ENCODE peak calls at places on chromosome 12, in seven cellular contexts. Q is IMR-90, I is progenitor cell of endocrine pancreas, Z is right lobe of liver, O is MCF 10A, T is AG10803, C is endothelial cell. U is an unnamed sample.

GRCh38 chr12:65937181-65937641 is 112.9 kb downstream of the HMGA2 start:
- DNase-seq in I (no peak), C (no peak), Z (no peak), T (peak), O (no peak), Q (peak), U (no peak)

GRCh38 chr12:13887774-13888388 is 93.5 kb downstream of the GRIN2B start:
- DNase-seq in Z (no peak), Q (no peak), C (no peak), I (no peak), O (peak), T (no peak), U (no peak)

GRCh38 chr12:51511546-51512260 is 79.3 kb upstream of the SCN8A start:
- DNase-seq in Q (no peak), I (no peak), C (no peak), T (no peak), Z (no peak), O (no peak), U (no peak)

GRCh38 chr12:13941258-13942249 is 39.8 kb downstream of the GRIN2B start:
- DNase-seq in O (peak), Q (peak), T (peak), C (peak), I (peak), Z (peak), U (no peak)

GRCh38 chr12:123062682-123063426 is 82.4 kb downstream of the ARL6IP4 start:
- DNase-seq in T (peak), C (no peak), O (peak), Q (peak), I (no peak), Z (peak), U (peak)

GRCh38 chr12:50505386-50505827 is 622 bp downstream of the DIP2B start:
- DNase-seq in Q (no peak), O (peak), I (no peak), Z (peak), T (peak), C (no peak), U (no peak)

GRCh38 chr12:57461904-57462306 is 2.3 kb downstream of the GLI1 start:
- DNase-seq in I (no peak), Q (peak), C (no peak), Z (no peak), T (peak), O (no peak), U (no peak)

GRCh38 chr12:39605996-39606395 is 13.6 kb downstream of the ABCD2 start:
- DNase-seq in C (no peak), Z (no peak), I (no peak), T (peak), Q (no peak), O (peak), U (no peak)

GRCh38 chr12:74646831-74647230 is 109.2 kb downstream of the ATXN7L3B start:
- DNase-seq in Z (no peak), I (no peak), C (no peak), O (peak), T (no peak), Q (no peak), U (no peak)

GRCh38 chr12:114123108-114123507 is 157.0 kb upstream of the RBM19 start:
- DNase-seq in T (no peak), O (peak), C (no peak), Q (no peak), I (no peak), Z (no peak), U (no peak)

GRCh38 chr12:63403256-63403655 is 252.3 kb upstream of the AVPR1A start:
- DNase-seq in C (no peak), T (no peak), Q (no peak), O (no peak), I (no peak), Z (no peak), U (no peak)

GRCh38 chr12:63068857-63069442 is 82.1 kb downstream of the AVPR1A start:
- DNase-seq in Q (peak), T (peak), Z (no peak), I (no peak), C (peak), O (peak), U (no peak)

GRCh38 chr12:108400481-108400880 is 61.4 kb upstream of the CMKLR1 start:
- DNase-seq in T (no peak), I (no peak), C (no peak), Q (no peak), O (no peak), Z (no peak), U (no peak)

GRCh38 chr12:65895759-65896656 is 71.7 kb downstream of the HMGA2 start:
- DNase-seq in T (no peak), Z (no peak), C (no peak), O (no peak), Q (no peak), I (no peak), U (no peak)

GRCh38 chr12:57128519-57129247 is 400 bp downstream of the LRP1 start:
- DNase-seq in Q (no peak), I (no peak), T (no peak), Z (peak), O (no peak), C (no peak), U (no peak)

GRCh38 chr12:101939856-101940265 is 62.5 kb downstream of the DRAM1 start:
- DNase-seq in Z (peak), Q (peak), O (peak), I (peak), T (peak), C (peak), U (no peak)

GRCh38 chr12:39393890-39394289 is 49.0 kb downstream of the KIF21A start:
- DNase-seq in C (no peak), O (no peak), I (no peak), Q (no peak), Z (no peak), T (no peak), U (no peak)

GRCh38 chr12:122064034-122064777 is 14.3 kb upstream of the MLXIP start:
- DNase-seq in I (peak), Z (peak), Q (peak), C (peak), T (peak), O (peak), U (no peak)

GRCh38 chr12:65962921-65963883 is 138.9 kb downstream of the HMGA2 start:
- DNase-seq in T (no peak), Z (no peak), O (no peak), I (no peak), C (peak), Q (no peak), U (no peak)

GRCh38 chr12:2490746-2491145 is 304.0 kb upstream of the FKBP4 start:
- DNase-seq in O (no peak), T (no peak), C (no peak), Z (no peak), Q (no peak), I (no peak), U (no peak)

GRCh38 chr12:52837341-52837741 is 3.2 kb upstream of the KRT79 start:
- DNase-seq in I (no peak), Q (peak), C (no peak), O (peak), T (peak), Z (no peak), U (peak)

GRCh38 chr12:93707836-93708235 is 30.7 kb downstream of the CRADD start:
- DNase-seq in O (peak), C (no peak), Q (peak), T (peak), I (no peak), Z (no peak), U (no peak)

GRCh38 chr12:3537916-3538690 is 47.1 kb downstream of the PRMT8 start:
- DNase-seq in I (no peak), O (no peak), Z (no peak), C (no peak), Q (no peak), T (no peak), U (no peak)

GRCh38 chr12:1716911-1717310 is 26.0 kb downstream of the ADIPOR2 start:
- DNase-seq in Q (peak), Z (no peak), C (no peak), T (no peak), I (no peak), O (no peak), U (no peak)

GRCh38 chr12:114701553-114701952 is 17.6 kb upstream of the TBX3 start:
- DNase-seq in Q (no peak), Z (no peak), T (no peak), O (no peak), C (no peak), I (no peak), U (no peak)

GRCh38 chr12:120599672-120600537 is 18.7 kb upstream of the POP5 start:
- DNase-seq in T (no peak), I (no peak), Z (no peak), O (no peak), Q (no peak), C (no peak), U (no peak)

GRCh38 chr12:132400011-132400641 is 70.7 kb upstream of the GALNT9 start:
- DNase-seq in O (no peak), T (no peak), C (no peak), Z (no peak), Q (no peak), I (no peak), U (peak)

GRCh38 chr12:47377414-47378221 is 297.9 kb upstream of the AMIGO2 start:
- DNase-seq in T (peak), Z (no peak), C (no peak), Q (peak), I (no peak), O (peak), U (no peak)

GRCh38 chr12:124762791-124763593 is 100.7 kb downstream of the SCARB1 start:
- DNase-seq in O (peak), Z (no peak), I (no peak), C (no peak), Q (no peak), T (peak), U (no peak)

GRCh38 chr12:15996254-15996653 is 85.1 kb downstream of the DERA start:
- DNase-seq in T (peak), C (no peak), Z (peak), I (no peak), Q (peak), O (peak), U (no peak)

GRCh38 chr12:18546399-18546798 is 191.4 kb downstream of the PLCZ1 start:
- DNase-seq in I (no peak), T (peak), Q (peak), O (peak), C (no peak), Z (no peak), U (no peak)

GRCh38 chr12:53750812-53751335 is 905 bp downstream of the CISTR start:
- DNase-seq in Z (no peak), C (no peak), I (no peak), T (no peak), Q (peak), O (no peak), U (no peak)

GRCh38 chr12:30806989-30807694 is 52.4 kb upstream of the CAPRIN2 start:
- DNase-seq in Z (peak), O (peak), Q (peak), I (no peak), T (peak), C (peak), U (no peak)

GRCh38 chr12:59820594-59821011 is 224.8 kb downstream of the SLC16A7 start:
- DNase-seq in O (no peak), T (peak), C (no peak), Z (no peak), Q (peak), I (no peak), U (no peak)

GRCh38 chr12:48980389-48980952 is 2.3 kb downstream of the WNT1 start:
- DNase-seq in O (no peak), T (no peak), Z (no peak), I (no peak), C (no peak), Q (no peak), U (no peak)
- TF ChIP-seq CTCF in O (no peak), T (no peak), Z (no peak), I (no peak), C (no peak), Q (no peak), U (no peak)

DNA sequence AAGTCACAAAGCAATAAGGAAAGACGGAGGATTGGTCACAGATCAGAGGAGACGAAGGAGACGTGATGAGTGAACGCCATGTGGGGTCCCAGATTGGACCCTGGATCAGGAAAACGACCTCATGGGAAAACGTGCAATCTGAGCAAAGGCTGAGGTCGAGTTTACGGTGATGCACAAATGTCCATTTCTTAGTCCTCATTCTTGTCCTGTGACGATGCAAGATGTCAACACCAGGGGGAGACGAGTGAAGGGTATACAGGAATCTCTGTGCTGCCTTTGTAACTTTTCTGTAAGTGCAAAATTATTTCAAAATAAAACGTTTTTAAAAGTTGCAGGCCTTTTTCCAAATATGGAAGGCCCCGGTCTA is 329.8 kb downstream of the MED13L start:
- DNase-seq in Z (no peak), Q (no peak), C (no peak), I (no peak), T (no peak), O (no peak), U (no peak)
- TF ChIP-seq CTCF in Z (no peak), Q (peak), C (no peak), I (no peak), T (peak), O (peak), U (no peak)

GRCh38 chr12:44972746-44973421 is 78.0 kb downstream of the DBX2 start:
- DNase-seq in Q (no peak), T (peak), Z (no peak), O (peak), C (no peak), I (no peak), U (no peak)
- TF ChIP-seq CTCF in Q (no peak), T (peak), Z (peak), O (peak), C (peak), I (peak), U (peak)

DNA sequence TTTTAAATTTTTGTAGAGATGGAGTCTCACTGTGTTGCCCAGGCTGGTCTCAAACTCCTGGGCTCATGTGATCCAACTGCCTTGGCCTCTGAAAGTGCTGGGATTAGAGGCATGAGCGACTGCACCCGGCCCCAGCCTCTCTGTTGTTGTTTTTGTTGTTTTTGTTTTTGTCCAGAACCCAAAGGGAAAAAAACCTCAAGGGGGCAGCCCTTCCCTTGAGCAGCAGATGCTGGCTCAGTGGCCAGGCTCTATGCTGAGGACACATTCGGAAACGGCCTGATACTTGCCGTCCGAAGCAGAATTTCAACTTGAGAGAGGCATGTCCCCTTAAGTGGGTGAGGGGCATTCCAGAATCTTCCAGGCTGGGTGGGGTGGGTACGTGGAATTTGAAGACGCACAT is 6.7 kb downstream of the MVK start:
- DNase-seq in C (no peak), Q (no peak), O (no peak), Z (no peak), I (no peak), T (no peak), U (peak)
- TF ChIP-seq CTCF in C (no peak), Q (no peak), O (no peak), Z (no peak), I (no peak), T (no peak), U (no peak)

GRCh38 chr12:130333341-130333740 is 4.3 kb upstream of the PIWIL1 start:
- DNase-seq in T (no peak), O (no peak), Q (no peak), I (no peak), Z (no peak), C (no peak), U (no peak)
- TF ChIP-seq CTCF in T (no peak), O (peak), Q (no peak), I (no peak), Z (no peak), C (no peak), U (peak)

GRCh38 chr12:7162691-7163114 is 26.8 kb upstream of the PEX5 start:
- DNase-seq in C (peak), T (no peak), Q (no peak), I (peak), Z (no peak), O (peak), U (no peak)
- TF ChIP-seq CTCF in C (peak), T (peak), Q (peak), I (peak), Z (peak), O (peak), U (peak)

U was measured in chondrocyte.